ENCODE peak calls at places on chromosome 22, in five cellular contexts. One of them, this sample, is unnamed.

GRCh38 chr22:18152519-18152918 is 2.5 kb downstream of the USP18 start:
- DNase-seq in NAMALWA: no peak
- DNase-seq in Calu3: no peak
- DNase-seq in keratinocyte: no peak
- DNase-seq in neural crest cell: no peak
- DNase-seq in this sample: no peak

GRCh38 chr22:48890693-48891554 is 936.7 kb downstream of the BRD1 start:
- DNase-seq in NAMALWA: no peak
- DNase-seq in Calu3: no peak
- DNase-seq in keratinocyte: no peak
- DNase-seq in neural crest cell: no peak
- DNase-seq in this sample: no peak

GRCh38 chr22:20530368-20531153 is 23.2 kb downstream of the MED15 start:
- DNase-seq in NAMALWA: no peak
- DNase-seq in Calu3: peak; percentile 70
- DNase-seq in keratinocyte: peak; percentile 90
- DNase-seq in neural crest cell: no peak
- DNase-seq in this sample: no peak

GRCh38 chr22:36257948-36258674 is 5.2 kb downstream of the APOL1 start:
- DNase-seq in NAMALWA: no peak
- DNase-seq in Calu3: no peak
- DNase-seq in keratinocyte: no peak
- DNase-seq in neural crest cell: no peak
- DNase-seq in this sample: no peak

GRCh38 chr22:36274547-36274946 is 21.6 kb downstream of the APOL1 start:
- DNase-seq in NAMALWA: no peak
- DNase-seq in Calu3: no peak
- DNase-seq in keratinocyte: no peak
- DNase-seq in neural crest cell: no peak
- DNase-seq in this sample: no peak

GRCh38 chr22:46622081-46622521 is 1.9 kb downstream of the GRAMD4 start:
- DNase-seq in NAMALWA: no peak
- DNase-seq in Calu3: no peak
- DNase-seq in keratinocyte: no peak
- DNase-seq in neural crest cell: no peak
- DNase-seq in this sample: peak; percentile 52

GRCh38 chr22:38228873-38229740 is 27.3 kb downstream of the MAFF start:
- DNase-seq in NAMALWA: no peak
- DNase-seq in Calu3: peak; percentile 75
- DNase-seq in keratinocyte: peak; percentile 76
- DNase-seq in neural crest cell: no peak
- DNase-seq in this sample: no peak

GRCh38 chr22:26889794-26890193 is 232.4 kb downstream of the MIAT start:
- DNase-seq in NAMALWA: no peak
- DNase-seq in Calu3: no peak
- DNase-seq in keratinocyte: no peak
- DNase-seq in neural crest cell: no peak
- DNase-seq in this sample: no peak

GRCh38 chr22:18058770-18059169 is 19.0 kb upstream of the PEX26 start:
- DNase-seq in NAMALWA: no peak
- DNase-seq in Calu3: no peak
- DNase-seq in keratinocyte: no peak
- DNase-seq in neural crest cell: no peak
- DNase-seq in this sample: no peak

GRCh38 chr22:36329217-36330078 is 58.3 kb downstream of the MYH9 start:
- DNase-seq in NAMALWA: no peak
- DNase-seq in Calu3: peak; percentile 84
- DNase-seq in keratinocyte: peak; percentile 95
- DNase-seq in neural crest cell: no peak
- DNase-seq in this sample: peak; percentile 96

GRCh38 chr22:37282385-37282677 is at the start of gene CYTH4:
- DNase-seq in NAMALWA: peak; percentile 74
- DNase-seq in Calu3: peak; percentile 70
- DNase-seq in keratinocyte: no peak
- DNase-seq in neural crest cell: no peak
- DNase-seq in this sample: peak; percentile 70

GRCh38 chr22:19495562-19496323 is 16.0 kb downstream of the CDC45 start:
- DNase-seq in NAMALWA: peak; percentile 47
- DNase-seq in Calu3: no peak
- DNase-seq in keratinocyte: no peak
- DNase-seq in neural crest cell: no peak
- DNase-seq in this sample: peak; percentile 50

GRCh38 chr22:29108137-29108536 is 35.3 kb downstream of the KREMEN1 start:
- DNase-seq in NAMALWA: no peak
- DNase-seq in Calu3: no peak
- DNase-seq in keratinocyte: peak; percentile 15
- DNase-seq in neural crest cell: no peak
- DNase-seq in this sample: no peak

GRCh38 chr22:49774499-49775151 is 53.0 kb downstream of the BRD1 start:
- DNase-seq in NAMALWA: no peak
- DNase-seq in Calu3: no peak
- DNase-seq in keratinocyte: no peak
- DNase-seq in neural crest cell: no peak
- DNase-seq in this sample: no peak

GRCh38 chr22:46297151-46297819 is 615 bp downstream of the GTSE1 start:
- DNase-seq in NAMALWA: peak; percentile 51
- DNase-seq in Calu3: peak; percentile 17
- DNase-seq in keratinocyte: no peak
- DNase-seq in neural crest cell: peak; percentile 29
- DNase-seq in this sample: peak; percentile 66

GRCh38 chr22:47205081-47205491 is 442.6 kb downstream of the TBC1D22A start:
- DNase-seq in NAMALWA: no peak
- DNase-seq in Calu3: no peak
- DNase-seq in keratinocyte: no peak
- DNase-seq in neural crest cell: no peak
- DNase-seq in this sample: no peak

GRCh38 chr22:24338701-24339451 is 68.2 kb downstream of the SPECC1L start:
- DNase-seq in NAMALWA: no peak
- DNase-seq in Calu3: no peak
- DNase-seq in keratinocyte: no peak
- DNase-seq in neural crest cell: no peak
- DNase-seq in this sample: no peak

GRCh38 chr22:46052801-46053562 is 76.0 kb upstream of the WNT7B start:
- DNase-seq in NAMALWA: peak; percentile 32
- DNase-seq in Calu3: peak; percentile 52
- DNase-seq in keratinocyte: no peak
- DNase-seq in neural crest cell: no peak
- DNase-seq in this sample: no peak

GRCh38 chr22:24768537-24769374 is 5.8 kb downstream of the PIWIL3 start:
- DNase-seq in NAMALWA: peak; percentile 59
- DNase-seq in Calu3: peak; percentile 73
- DNase-seq in keratinocyte: no peak
- DNase-seq in neural crest cell: peak; percentile 51
- DNase-seq in this sample: peak; percentile 68

GRCh38 chr22:40482391-40482790 is 112.0 kb downstream of the SGSM3 start:
- DNase-seq in NAMALWA: no peak
- DNase-seq in Calu3: no peak
- DNase-seq in keratinocyte: no peak
- DNase-seq in neural crest cell: no peak
- DNase-seq in this sample: no peak

GRCh38 chr22:19874307-19875060 is 19.8 kb upstream of the GNB1L start:
- DNase-seq in NAMALWA: no peak
- DNase-seq in Calu3: no peak
- DNase-seq in keratinocyte: no peak
- DNase-seq in neural crest cell: no peak
- DNase-seq in this sample: no peak

GRCh38 chr22:37485006-37485713 is 1.0 kb downstream of the MFNG start:
- DNase-seq in NAMALWA: peak; percentile 73
- DNase-seq in Calu3: no peak
- DNase-seq in keratinocyte: no peak
- DNase-seq in neural crest cell: no peak
- DNase-seq in this sample: no peak

GRCh38 chr22:37676691-37677627 is 1.5 kb downstream of the LGALS1 start:
- DNase-seq in NAMALWA: peak; percentile 94
- DNase-seq in Calu3: peak; percentile 92
- DNase-seq in keratinocyte: peak; percentile 85
- DNase-seq in neural crest cell: peak; percentile 37
- DNase-seq in this sample: peak; percentile 99

GRCh38 chr22:38016182-38017078 is 32.1 kb upstream of the SOX10 start:
- DNase-seq in NAMALWA: no peak
- DNase-seq in Calu3: peak; percentile 78
- DNase-seq in keratinocyte: no peak
- DNase-seq in neural crest cell: peak; percentile 52
- DNase-seq in this sample: peak; percentile 30

GRCh38 chr22:23457586-23457985 is 122.5 kb downstream of the IGLL1 start:
- DNase-seq in NAMALWA: peak; percentile 14
- DNase-seq in Calu3: no peak
- DNase-seq in keratinocyte: no peak
- DNase-seq in neural crest cell: no peak
- DNase-seq in this sample: peak; percentile 18

GRCh38 chr22:27930246-27931060 is 11.4 kb upstream of the PITPNB start:
- DNase-seq in NAMALWA: no peak
- DNase-seq in Calu3: no peak
- DNase-seq in keratinocyte: peak; percentile 75
- DNase-seq in neural crest cell: no peak
- DNase-seq in this sample: no peak

GRCh38 chr22:27245056-27245455 is 556.5 kb downstream of the MN1 start:
- DNase-seq in NAMALWA: no peak
- DNase-seq in Calu3: no peak
- DNase-seq in keratinocyte: no peak
- DNase-seq in neural crest cell: no peak
- DNase-seq in this sample: no peak

GRCh38 chr22:25054943-25055511 is 102.5 kb downstream of the KIAA1671 start:
- DNase-seq in NAMALWA: no peak
- DNase-seq in Calu3: no peak
- DNase-seq in keratinocyte: no peak
- DNase-seq in neural crest cell: no peak
- DNase-seq in this sample: no peak

GRCh38 chr22:39234867-39235687 is 9.7 kb downstream of the PDGFB start:
- DNase-seq in NAMALWA: no peak
- DNase-seq in Calu3: no peak
- DNase-seq in keratinocyte: peak; percentile 85
- DNase-seq in neural crest cell: no peak
- DNase-seq in this sample: no peak

GRCh38 chr22:36244522-36245391 is 5.4 kb upstream of the APOL2 start:
- DNase-seq in NAMALWA: no peak
- DNase-seq in Calu3: no peak
- DNase-seq in keratinocyte: no peak
- DNase-seq in neural crest cell: no peak
- DNase-seq in this sample: no peak

GRCh38 chr22:47626428-47627390 is 864.3 kb downstream of the TBC1D22A start:
- DNase-seq in NAMALWA: peak; percentile 27
- DNase-seq in Calu3: no peak
- DNase-seq in keratinocyte: no peak
- DNase-seq in neural crest cell: no peak
- DNase-seq in this sample: no peak

GRCh38 chr22:48406161-48406560 is 1421.5 kb downstream of the BRD1 start:
- DNase-seq in NAMALWA: no peak
- DNase-seq in Calu3: no peak
- DNase-seq in keratinocyte: no peak
- DNase-seq in neural crest cell: no peak
- DNase-seq in this sample: no peak

This sample was measured in NB4.